ENCODE peak calls at places on chromosomes 16 and 17, in six cellular contexts. One of them, this sample, is unnamed.

GRCh38 chr16:84616515-84616914 is 1.4 kb downstream of the COTL1 start:
- DNase-seq in heart right ventricle: no peak
- DNase-seq in neural progenitor cell: no peak
- DNase-seq in mucosa of descending colon: no peak
- DNase-seq in testis: no peak
- DNase-seq in lung: no peak
- DNase-seq in this sample: no peak

GRCh38 chr17:2860045-2860444 is 63.8 kb downstream of the RAP1GAP2 start:
- DNase-seq in heart right ventricle: no peak
- DNase-seq in neural progenitor cell: no peak
- DNase-seq in mucosa of descending colon: no peak
- DNase-seq in testis: no peak
- DNase-seq in lung: no peak
- DNase-seq in this sample: no peak

GRCh38 chr17:80860101-80860671 is 131.5 kb upstream of the CHMP6 start:
- DNase-seq in heart right ventricle: no peak
- DNase-seq in neural progenitor cell: no peak
- DNase-seq in mucosa of descending colon: peak; percentile 46
- DNase-seq in testis: no peak
- DNase-seq in lung: no peak
- DNase-seq in this sample: no peak

GRCh38 chr16:85574672-85575475 is 38.2 kb upstream of the GSE1 start:
- DNase-seq in heart right ventricle: no peak
- DNase-seq in neural progenitor cell: peak; percentile 88
- DNase-seq in mucosa of descending colon: no peak
- DNase-seq in testis: no peak
- DNase-seq in lung: no peak
- DNase-seq in this sample: no peak

GRCh38 chr16:56206951-56207350 is 15.7 kb downstream of the GNAO1 start:
- DNase-seq in heart right ventricle: no peak
- DNase-seq in neural progenitor cell: no peak
- DNase-seq in mucosa of descending colon: no peak
- DNase-seq in testis: no peak
- DNase-seq in lung: no peak
- DNase-seq in this sample: no peak

GRCh38 chr17:34601431-34601830 is 22.0 kb downstream of the TMEM132E start:
- DNase-seq in heart right ventricle: no peak
- DNase-seq in neural progenitor cell: peak; percentile 38
- DNase-seq in mucosa of descending colon: no peak
- DNase-seq in testis: no peak
- DNase-seq in lung: no peak
- DNase-seq in this sample: no peak

GRCh38 chr17:72126575-72127486 is 6.0 kb downstream of the SOX9 start:
- DNase-seq in heart right ventricle: peak; percentile 25
- DNase-seq in neural progenitor cell: no peak
- DNase-seq in mucosa of descending colon: no peak
- DNase-seq in testis: no peak
- DNase-seq in lung: no peak
- DNase-seq in this sample: no peak

GRCh38 chr17:39705786-39706348 is 6.0 kb downstream of the ERBB2 start:
- DNase-seq in heart right ventricle: peak; percentile 37
- DNase-seq in neural progenitor cell: no peak
- DNase-seq in mucosa of descending colon: peak; percentile 83
- DNase-seq in testis: no peak
- DNase-seq in lung: peak; percentile 85
- DNase-seq in this sample: no peak

GRCh38 chr16:85639529-85640253 is 26.6 kb downstream of the GSE1 start:
- DNase-seq in heart right ventricle: peak; percentile 73
- DNase-seq in neural progenitor cell: no peak
- DNase-seq in mucosa of descending colon: no peak
- DNase-seq in testis: peak; percentile 87
- DNase-seq in lung: no peak
- DNase-seq in this sample: no peak

GRCh38 chr16:84282533-84282932 is 12.1 kb upstream of the WFDC1 start:
- DNase-seq in heart right ventricle: no peak
- DNase-seq in neural progenitor cell: no peak
- DNase-seq in mucosa of descending colon: no peak
- DNase-seq in testis: no peak
- DNase-seq in lung: no peak
- DNase-seq in this sample: no peak

GRCh38 chr17:75277664-75278071 is 6.6 kb upstream of the MIF4GD start:
- DNase-seq in heart right ventricle: no peak
- DNase-seq in neural progenitor cell: no peak
- DNase-seq in mucosa of descending colon: no peak
- DNase-seq in testis: no peak
- DNase-seq in lung: no peak
- DNase-seq in this sample: no peak

GRCh38 chr16:47492428-47493357 is 31.6 kb downstream of the PHKB start:
- DNase-seq in heart right ventricle: peak; percentile 93
- DNase-seq in neural progenitor cell: no peak
- DNase-seq in mucosa of descending colon: peak; percentile 61
- DNase-seq in testis: peak; percentile 36
- DNase-seq in lung: peak; percentile 47
- DNase-seq in this sample: no peak

GRCh38 chr16:3879887-3880564 is 487 bp downstream of the CREBBP start:
- DNase-seq in heart right ventricle: peak; percentile 75
- DNase-seq in neural progenitor cell: peak; percentile 82
- DNase-seq in mucosa of descending colon: peak; percentile 83
- DNase-seq in testis: peak; percentile 82
- DNase-seq in lung: peak; percentile 72
- DNase-seq in this sample: peak; percentile 79

GRCh38 chr17:71963341-71963740 is 157.5 kb upstream of the SOX9 start:
- DNase-seq in heart right ventricle: no peak
- DNase-seq in neural progenitor cell: no peak
- DNase-seq in mucosa of descending colon: no peak
- DNase-seq in testis: no peak
- DNase-seq in lung: no peak
- DNase-seq in this sample: no peak

GRCh38 chr17:79047291-79047920 is 23.4 kb downstream of the C1QTNF1 start:
- DNase-seq in heart right ventricle: no peak
- DNase-seq in neural progenitor cell: no peak
- DNase-seq in mucosa of descending colon: no peak
- DNase-seq in testis: no peak
- DNase-seq in lung: no peak
- DNase-seq in this sample: no peak

GRCh38 chr16:30187971-30188561 is 4.7 kb downstream of the CORO1A start:
- DNase-seq in heart right ventricle: peak; percentile 8
- DNase-seq in neural progenitor cell: no peak
- DNase-seq in mucosa of descending colon: peak; percentile 65
- DNase-seq in testis: no peak
- DNase-seq in lung: no peak
- DNase-seq in this sample: no peak

GRCh38 chr17:75289832-75290337 is 652 bp upstream of the SLC25A19 start:
- DNase-seq in heart right ventricle: peak; percentile 53
- DNase-seq in neural progenitor cell: no peak
- DNase-seq in mucosa of descending colon: peak; percentile 79
- DNase-seq in testis: peak; percentile 75
- DNase-seq in lung: no peak
- DNase-seq in this sample: no peak

GRCh38 chr16:2511128-2511785 is 2.5 kb upstream of the ATP6V0C start:
- DNase-seq in heart right ventricle: peak; percentile 67
- DNase-seq in neural progenitor cell: peak; percentile 40
- DNase-seq in mucosa of descending colon: peak; percentile 71
- DNase-seq in testis: peak; percentile 61
- DNase-seq in lung: peak; percentile 51
- DNase-seq in this sample: no peak

GRCh38 chr16:11312718-11313492 is 31.8 kb upstream of the PRM1 start:
- DNase-seq in heart right ventricle: no peak
- DNase-seq in neural progenitor cell: no peak
- DNase-seq in mucosa of descending colon: peak; percentile 77
- DNase-seq in testis: no peak
- DNase-seq in lung: peak; percentile 45
- DNase-seq in this sample: no peak

GRCh38 chr16:81697886-81698635 is 81.0 kb upstream of the PLCG2 start:
- DNase-seq in heart right ventricle: peak; percentile 66
- DNase-seq in neural progenitor cell: no peak
- DNase-seq in mucosa of descending colon: no peak
- DNase-seq in testis: no peak
- DNase-seq in lung: no peak
- DNase-seq in this sample: no peak

GRCh38 chr17:81939881-81940385 is 2.8 kb upstream of the PYCR1 start:
- DNase-seq in heart right ventricle: peak; percentile 62
- DNase-seq in neural progenitor cell: no peak
- DNase-seq in mucosa of descending colon: peak; percentile 61
- DNase-seq in testis: peak; percentile 41
- DNase-seq in lung: no peak
- DNase-seq in this sample: no peak

GRCh38 chr17:77465358-77466041 is 324.7 kb downstream of the SEC14L1 start:
- DNase-seq in heart right ventricle: peak; percentile 78
- DNase-seq in neural progenitor cell: peak; percentile 74
- DNase-seq in mucosa of descending colon: peak; percentile 82
- DNase-seq in testis: peak; percentile 61
- DNase-seq in lung: peak; percentile 80
- DNase-seq in this sample: peak; percentile 90

GRCh38 chr16:58960484-58960883 is 226.4 kb upstream of the GOT2 start:
- DNase-seq in heart right ventricle: no peak
- DNase-seq in neural progenitor cell: peak; percentile 7
- DNase-seq in mucosa of descending colon: no peak
- DNase-seq in testis: no peak
- DNase-seq in lung: no peak
- DNase-seq in this sample: no peak

GRCh38 chr16:70476272-70477020 is 22.1 kb downstream of the FCSK start:
- DNase-seq in heart right ventricle: no peak
- DNase-seq in neural progenitor cell: no peak
- DNase-seq in mucosa of descending colon: no peak
- DNase-seq in testis: no peak
- DNase-seq in lung: no peak
- DNase-seq in this sample: no peak

GRCh38 chr17:63150466-63150865 is 184.4 kb downstream of the TANC2 start:
- DNase-seq in heart right ventricle: no peak
- DNase-seq in neural progenitor cell: no peak
- DNase-seq in mucosa of descending colon: no peak
- DNase-seq in testis: no peak
- DNase-seq in lung: no peak
- DNase-seq in this sample: no peak
- H3K4me3 ChIP-seq in heart right ventricle: no peak overlapping the region
- H3K4me3 ChIP-seq in neural progenitor cell: peak overlapping the region; percentile 23
- H3K4me3 ChIP-seq in mucosa of descending colon: no peak overlapping the region
- H3K4me3 ChIP-seq in testis: no peak overlapping the region
- H3K4me3 ChIP-seq in lung: no peak overlapping the region
- H3K4me3 ChIP-seq in this sample: no peak overlapping the region

DNA sequence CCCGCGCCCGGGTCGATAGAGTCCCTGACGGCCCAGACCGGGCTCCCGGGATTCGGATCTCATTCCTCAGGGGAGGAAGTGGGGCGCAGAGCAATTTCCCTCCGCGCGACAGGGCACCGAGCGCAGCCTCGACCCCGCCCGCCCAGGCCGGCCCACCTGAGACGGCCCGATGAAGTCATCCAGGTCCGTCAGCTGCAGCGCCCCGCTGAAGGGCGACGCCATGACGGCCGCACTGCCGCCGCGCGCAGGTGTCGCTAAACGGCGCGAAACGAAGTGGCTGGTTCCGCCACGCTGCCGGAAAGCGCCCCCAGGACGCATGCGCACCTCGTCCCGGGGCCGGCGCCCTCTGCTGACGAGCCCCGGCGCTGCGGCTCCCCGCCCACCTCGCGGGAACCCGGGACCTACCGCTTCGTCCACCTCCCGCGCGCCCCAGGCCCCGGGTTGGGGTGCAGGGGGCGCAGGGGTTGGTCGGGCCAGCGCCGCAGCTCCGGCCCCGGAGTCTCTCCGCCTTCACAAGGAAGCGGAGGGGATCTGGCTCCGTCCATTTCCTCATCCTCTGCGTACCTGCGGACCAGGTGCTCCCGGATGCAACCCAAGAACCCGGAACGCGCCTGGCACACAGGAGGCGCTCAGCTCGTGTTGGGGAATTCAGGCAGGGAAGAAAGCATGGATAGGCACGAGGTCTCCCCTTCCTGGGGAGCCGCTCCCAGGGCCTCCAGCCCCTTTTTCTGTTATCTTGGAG is at the start of gene CIAO3:
- DNase-seq in heart right ventricle: peak; percentile 87
- DNase-seq in neural progenitor cell: peak; percentile 97
- DNase-seq in mucosa of descending colon: peak; percentile 93
- DNase-seq in testis: peak; percentile 88
- DNase-seq in lung: peak; percentile 87
- DNase-seq in this sample: peak; percentile 94
- TF ChIP-seq CTCF in heart right ventricle: peak; percentile 97
- TF ChIP-seq CTCF in neural progenitor cell: peak; percentile 89
- TF ChIP-seq CTCF in mucosa of descending colon: peak; percentile 96
- TF ChIP-seq CTCF in testis: peak; percentile 98
- TF ChIP-seq CTCF in lung: peak; percentile 79
- TF ChIP-seq CTCF in this sample: peak; percentile 93

DNA sequence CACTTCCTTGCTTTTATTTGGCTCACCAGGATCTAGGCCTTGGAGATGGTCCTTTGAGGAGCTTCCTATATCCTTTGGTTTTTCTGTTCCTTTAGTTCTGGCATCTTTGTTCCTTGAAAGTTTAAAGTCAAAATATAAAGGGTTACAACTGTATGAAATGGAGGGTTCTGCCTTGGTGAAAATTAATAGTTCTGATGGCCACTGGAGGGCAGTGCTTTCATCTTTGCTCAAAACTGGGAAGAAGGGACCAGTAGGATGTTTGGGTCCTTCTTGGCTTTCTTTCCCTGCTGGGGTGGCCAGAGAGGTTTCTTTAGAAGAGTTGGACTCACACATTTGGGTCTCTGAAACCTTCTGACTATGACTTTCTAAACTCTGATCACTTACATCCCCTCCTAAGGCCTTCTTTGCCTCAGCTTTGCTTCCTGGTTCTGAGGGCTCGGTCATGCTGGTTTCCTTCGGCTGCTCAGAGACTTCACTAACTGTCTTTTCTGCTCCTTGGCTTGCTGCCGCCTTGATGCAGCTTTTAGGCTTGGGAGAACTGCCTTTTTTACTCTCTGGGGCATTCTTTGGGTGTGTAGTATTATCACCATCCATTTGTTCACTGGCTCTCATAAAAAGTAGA is 10.9 kb upstream of the ITGA2B start:
- DNase-seq in heart right ventricle: no peak
- DNase-seq in neural progenitor cell: peak; percentile 18
- DNase-seq in mucosa of descending colon: no peak
- DNase-seq in testis: peak; percentile 27
- DNase-seq in lung: no peak
- DNase-seq in this sample: no peak
- H3K36me3 ChIP-seq in heart right ventricle: peaks cover 89% of the 10 kb centered on the region
- H3K36me3 ChIP-seq in neural progenitor cell: peaks cover 3% of the 10 kb centered on the region
- H3K36me3 ChIP-seq in mucosa of descending colon: no peaks in the 10 kb centered on the region
- H3K36me3 ChIP-seq in testis: no peaks in the 10 kb centered on the region
- H3K36me3 ChIP-seq in lung: peaks cover 14% of the 10 kb centered on the region
- H3K36me3 ChIP-seq in this sample: peaks cover 30% of the 10 kb centered on the region

GRCh38 chr16:50534958-50535357 is 13.2 kb upstream of the NKD1 start:
- DNase-seq in heart right ventricle: no peak
- DNase-seq in neural progenitor cell: no peak
- DNase-seq in mucosa of descending colon: no peak
- DNase-seq in testis: no peak
- DNase-seq in lung: no peak
- DNase-seq in this sample: no peak

GRCh38 chr16:50533317-50533716 is 14.9 kb upstream of the NKD1 start:
- DNase-seq in heart right ventricle: no peak
- DNase-seq in neural progenitor cell: no peak
- DNase-seq in mucosa of descending colon: no peak
- DNase-seq in testis: no peak
- DNase-seq in lung: no peak
- DNase-seq in this sample: no peak

GRCh38 chr16:50535506-50536257 is 12.5 kb upstream of the NKD1 start:
- DNase-seq in heart right ventricle: no peak
- DNase-seq in neural progenitor cell: no peak
- DNase-seq in mucosa of descending colon: no peak
- DNase-seq in testis: no peak
- DNase-seq in lung: no peak
- DNase-seq in this sample: no peak

GRCh38 chr16:50534091-50534490 is 14.1 kb upstream of the NKD1 start:
- DNase-seq in heart right ventricle: no peak
- DNase-seq in neural progenitor cell: no peak
- DNase-seq in mucosa of descending colon: no peak
- DNase-seq in testis: no peak
- DNase-seq in lung: no peak
- DNase-seq in this sample: no peak

GRCh38 chr16:50534556-50534955 is 13.6 kb upstream of the NKD1 start:
- DNase-seq in heart right ventricle: no peak
- DNase-seq in neural progenitor cell: no peak
- DNase-seq in mucosa of descending colon: no peak
- DNase-seq in testis: no peak
- DNase-seq in lung: no peak
- DNase-seq in this sample: no peak
- H3K4me3 ChIP-seq in heart right ventricle: no peak overlapping the region
- H3K4me3 ChIP-seq in neural progenitor cell: no peak overlapping the region
- H3K4me3 ChIP-seq in mucosa of descending colon: no peak overlapping the region
- H3K4me3 ChIP-seq in testis: no peak overlapping the region
- H3K4me3 ChIP-seq in lung: no peak overlapping the region
- H3K4me3 ChIP-seq in this sample: no peak overlapping the region

This sample was measured in CD8-positive, alpha-beta T cell.